ENCODE peak calls at places on chromosomes 4 and X, in ten cellular contexts. One of them, this sample, is unnamed.

GRCh38 chr4:6681191-6681590 is 12.5 kb upstream of the S100P start:
- DNase-seq in psoas muscle: no peak
- DNase-seq in AG09309: no peak
- DNase-seq in GM12865: no peak
- DNase-seq in cardiac muscle cell: no peak
- DNase-seq in Calu3: peak
- DNase-seq in GM20000: no peak
- DNase-seq in neural progenitor cell: no peak
- DNase-seq in progenitor cell of endocrine pancreas: no peak
- DNase-seq in IMR-90: no peak
- DNase-seq in this sample: no peak

GRCh38 chrX:153609917-153610833 is 11.2 kb upstream of the CCNQ start:
- DNase-seq in GM20000: peak
- DNase-seq in neural progenitor cell: peak
- DNase-seq in Calu3: peak
- DNase-seq in AG09309: no peak
- DNase-seq in cardiac muscle cell: peak
- DNase-seq in IMR-90: peak
- DNase-seq in GM12865: peak
- DNase-seq in psoas muscle: peak
- DNase-seq in progenitor cell of endocrine pancreas: peak
- DNase-seq in this sample: peak

GRCh38 chrX:7083468-7084396 is 63.8 kb upstream of the STS start:
- DNase-seq in psoas muscle: no peak
- DNase-seq in cardiac muscle cell: no peak
- DNase-seq in GM20000: peak
- DNase-seq in neural progenitor cell: no peak
- DNase-seq in IMR-90: peak
- DNase-seq in GM12865: peak
- DNase-seq in AG09309: peak
- DNase-seq in Calu3: peak
- DNase-seq in progenitor cell of endocrine pancreas: no peak
- DNase-seq in this sample: no peak

GRCh38 chrX:49919617-49920016 is 2.8 kb upstream of the CLCN5 start:
- DNase-seq in neural progenitor cell: peak
- DNase-seq in progenitor cell of endocrine pancreas: peak
- DNase-seq in AG09309: peak
- DNase-seq in GM20000: peak
- DNase-seq in cardiac muscle cell: peak
- DNase-seq in IMR-90: peak
- DNase-seq in psoas muscle: peak
- DNase-seq in Calu3: peak
- DNase-seq in GM12865: peak
- DNase-seq in this sample: peak

GRCh38 chr4:187608001-187608421 is 387.6 kb upstream of the ZFP42 start:
- DNase-seq in neural progenitor cell: no peak
- DNase-seq in Calu3: no peak
- DNase-seq in AG09309: peak
- DNase-seq in cardiac muscle cell: no peak
- DNase-seq in IMR-90: peak
- DNase-seq in progenitor cell of endocrine pancreas: no peak
- DNase-seq in psoas muscle: no peak
- DNase-seq in GM20000: no peak
- DNase-seq in GM12865: no peak
- DNase-seq in this sample: no peak

GRCh38 chrX:10781847-10782530 is 161.6 kb upstream of the MID1 start:
- DNase-seq in neural progenitor cell: no peak
- DNase-seq in GM12865: no peak
- DNase-seq in AG09309: no peak
- DNase-seq in Calu3: no peak
- DNase-seq in psoas muscle: no peak
- DNase-seq in cardiac muscle cell: no peak
- DNase-seq in IMR-90: no peak
- DNase-seq in GM20000: no peak
- DNase-seq in progenitor cell of endocrine pancreas: no peak
- DNase-seq in this sample: no peak

GRCh38 chrX:150692837-150693781 is at the start of gene MTMR1:
- DNase-seq in cardiac muscle cell: peak
- DNase-seq in GM20000: peak
- DNase-seq in GM12865: peak
- DNase-seq in Calu3: peak
- DNase-seq in AG09309: no peak
- DNase-seq in IMR-90: no peak
- DNase-seq in neural progenitor cell: peak
- DNase-seq in progenitor cell of endocrine pancreas: peak
- DNase-seq in psoas muscle: peak
- DNase-seq in this sample: peak

GRCh38 chrX:13235930-13236329 is 83.9 kb downstream of the ATXN3L start:
- DNase-seq in GM12865: no peak
- DNase-seq in cardiac muscle cell: peak
- DNase-seq in AG09309: no peak
- DNase-seq in progenitor cell of endocrine pancreas: no peak
- DNase-seq in psoas muscle: no peak
- DNase-seq in Calu3: no peak
- DNase-seq in neural progenitor cell: no peak
- DNase-seq in IMR-90: no peak
- DNase-seq in GM20000: no peak
- DNase-seq in this sample: no peak

GRCh38 chr4:107809236-107809635 is 15.5 kb upstream of the SGMS2 start:
- DNase-seq in AG09309: no peak
- DNase-seq in cardiac muscle cell: no peak
- DNase-seq in progenitor cell of endocrine pancreas: no peak
- DNase-seq in psoas muscle: no peak
- DNase-seq in IMR-90: no peak
- DNase-seq in Calu3: no peak
- DNase-seq in GM20000: no peak
- DNase-seq in neural progenitor cell: no peak
- DNase-seq in GM12865: no peak
- DNase-seq in this sample: no peak

GRCh38 chrX:43808231-43808630 is 74.0 kb downstream of the MAOB start:
- DNase-seq in Calu3: no peak
- DNase-seq in progenitor cell of endocrine pancreas: no peak
- DNase-seq in psoas muscle: no peak
- DNase-seq in AG09309: no peak
- DNase-seq in IMR-90: no peak
- DNase-seq in GM12865: no peak
- DNase-seq in GM20000: no peak
- DNase-seq in cardiac muscle cell: no peak
- DNase-seq in neural progenitor cell: no peak
- DNase-seq in this sample: no peak

GRCh38 chr4:55214172-55214571 is 88.8 kb upstream of the KDR start:
- DNase-seq in AG09309: no peak
- DNase-seq in progenitor cell of endocrine pancreas: no peak
- DNase-seq in psoas muscle: no peak
- DNase-seq in cardiac muscle cell: no peak
- DNase-seq in neural progenitor cell: no peak
- DNase-seq in GM20000: no peak
- DNase-seq in IMR-90: no peak
- DNase-seq in GM12865: no peak
- DNase-seq in Calu3: no peak
- DNase-seq in this sample: peak

DNA sequence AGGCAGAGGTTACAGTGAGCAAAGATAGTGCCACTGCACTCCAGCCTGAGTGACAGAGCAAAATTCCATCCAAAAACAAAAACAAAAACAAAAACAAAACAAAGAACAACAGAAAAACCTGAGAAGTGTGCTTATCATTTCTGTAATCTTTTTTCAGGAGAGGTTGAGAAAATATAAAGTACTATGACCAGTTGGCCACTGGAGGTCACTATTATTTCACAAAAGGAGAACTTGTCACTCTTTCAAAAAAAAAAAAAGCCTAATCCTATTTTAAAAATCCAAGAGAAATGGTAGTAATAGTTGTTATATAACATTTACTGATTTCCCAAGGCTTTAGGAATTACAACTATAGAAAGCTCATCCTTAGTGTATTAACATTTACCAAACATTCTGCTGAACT is 24.9 kb upstream of the RNF150 start:
- DNase-seq in progenitor cell of endocrine pancreas: no peak
- DNase-seq in IMR-90: peak
- DNase-seq in Calu3: no peak
- DNase-seq in psoas muscle: no peak
- DNase-seq in cardiac muscle cell: peak
- DNase-seq in neural progenitor cell: peak
- DNase-seq in AG09309: peak
- DNase-seq in GM12865: peak
- DNase-seq in GM20000: peak
- DNase-seq in this sample: no peak
- TF ChIP-seq CTCF in progenitor cell of endocrine pancreas: peak
- TF ChIP-seq CTCF in IMR-90: peak
- TF ChIP-seq CTCF in Calu3: no peak
- TF ChIP-seq CTCF in psoas muscle: peak
- TF ChIP-seq CTCF in cardiac muscle cell: peak
- TF ChIP-seq CTCF in neural progenitor cell: peak
- TF ChIP-seq CTCF in AG09309: peak
- TF ChIP-seq CTCF in GM12865: peak
- TF ChIP-seq CTCF in GM20000: peak
- TF ChIP-seq CTCF in this sample: peak

GRCh38 chr4:159227984-159228383 is 125.1 kb downstream of the RAPGEF2 start:
- DNase-seq in cardiac muscle cell: peak
- DNase-seq in GM20000: no peak
- DNase-seq in progenitor cell of endocrine pancreas: peak
- DNase-seq in Calu3: peak
- DNase-seq in GM12865: no peak
- DNase-seq in AG09309: no peak
- DNase-seq in IMR-90: peak
- DNase-seq in psoas muscle: peak
- DNase-seq in neural progenitor cell: peak
- DNase-seq in this sample: peak
- TF ChIP-seq CTCF in cardiac muscle cell: no peak
- TF ChIP-seq CTCF in GM20000: no peak
- TF ChIP-seq CTCF in progenitor cell of endocrine pancreas: no peak
- TF ChIP-seq CTCF in Calu3: no peak
- TF ChIP-seq CTCF in GM12865: no peak
- TF ChIP-seq CTCF in AG09309: peak
- TF ChIP-seq CTCF in IMR-90: peak
- TF ChIP-seq CTCF in psoas muscle: peak
- TF ChIP-seq CTCF in neural progenitor cell: no peak
- TF ChIP-seq CTCF in this sample: no peak

DNA sequence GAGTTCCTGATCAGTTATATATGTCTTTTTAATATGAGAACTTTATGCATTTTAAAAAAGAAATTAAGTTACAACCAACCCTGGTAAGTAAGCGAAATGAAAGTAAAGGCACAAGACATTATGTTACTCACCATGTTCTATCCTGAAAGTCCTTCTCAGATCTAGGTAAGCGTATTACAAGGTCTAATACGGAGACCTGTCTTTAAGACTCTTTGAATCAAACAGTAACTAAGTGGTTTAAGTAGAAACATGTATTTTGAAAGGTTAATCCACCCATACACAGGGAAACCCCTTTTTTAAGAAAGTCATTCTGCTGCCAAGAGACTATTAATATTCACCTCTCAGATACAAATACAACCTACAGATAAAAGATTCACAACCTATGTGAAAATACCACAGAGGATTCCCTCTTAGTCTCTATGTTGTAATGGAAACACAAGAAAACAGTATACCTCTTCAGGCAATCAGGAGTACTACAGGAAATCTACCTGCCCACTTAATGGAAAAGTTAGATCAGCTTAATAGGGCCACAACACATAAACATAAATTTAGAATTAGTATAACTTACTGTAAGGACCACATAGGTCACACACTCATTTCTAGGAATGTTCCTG is 63.2 kb upstream of the TNIP3 start:
- DNase-seq in psoas muscle: no peak
- DNase-seq in Calu3: no peak
- DNase-seq in AG09309: no peak
- DNase-seq in neural progenitor cell: no peak
- DNase-seq in progenitor cell of endocrine pancreas: no peak
- DNase-seq in IMR-90: no peak
- DNase-seq in cardiac muscle cell: no peak
- DNase-seq in GM12865: peak
- DNase-seq in GM20000: peak
- DNase-seq in this sample: no peak
- TF ChIP-seq CTCF in psoas muscle: no peak
- TF ChIP-seq CTCF in Calu3: no peak
- TF ChIP-seq CTCF in AG09309: no peak
- TF ChIP-seq CTCF in neural progenitor cell: peak
- TF ChIP-seq CTCF in progenitor cell of endocrine pancreas: peak
- TF ChIP-seq CTCF in IMR-90: no peak
- TF ChIP-seq CTCF in cardiac muscle cell: no peak
- TF ChIP-seq CTCF in GM12865: no peak
- TF ChIP-seq CTCF in GM20000: no peak
- TF ChIP-seq CTCF in this sample: peak

GRCh38 chr4:153950100-153950979 is 161.5 kb upstream of the SFRP2 start:
- DNase-seq in neural progenitor cell: no peak
- DNase-seq in psoas muscle: no peak
- DNase-seq in GM12865: peak
- DNase-seq in IMR-90: no peak
- DNase-seq in cardiac muscle cell: no peak
- DNase-seq in progenitor cell of endocrine pancreas: no peak
- DNase-seq in GM20000: no peak
- DNase-seq in Calu3: peak
- DNase-seq in AG09309: no peak
- DNase-seq in this sample: no peak

GRCh38 chr4:153943738-153944415 is 155.0 kb upstream of the SFRP2 start:
- DNase-seq in GM12865: no peak
- DNase-seq in cardiac muscle cell: no peak
- DNase-seq in IMR-90: no peak
- DNase-seq in Calu3: no peak
- DNase-seq in neural progenitor cell: no peak
- DNase-seq in progenitor cell of endocrine pancreas: no peak
- DNase-seq in GM20000: no peak
- DNase-seq in psoas muscle: no peak
- DNase-seq in AG09309: no peak
- DNase-seq in this sample: no peak

GRCh38 chr4:153947998-153948397 is 159.1 kb upstream of the SFRP2 start:
- DNase-seq in progenitor cell of endocrine pancreas: no peak
- DNase-seq in Calu3: no peak
- DNase-seq in cardiac muscle cell: no peak
- DNase-seq in GM20000: no peak
- DNase-seq in GM12865: no peak
- DNase-seq in IMR-90: no peak
- DNase-seq in AG09309: no peak
- DNase-seq in psoas muscle: no peak
- DNase-seq in neural progenitor cell: no peak
- DNase-seq in this sample: no peak

GRCh38 chr4:153945704-153946103 is 156.8 kb upstream of the SFRP2 start:
- DNase-seq in Calu3: no peak
- DNase-seq in neural progenitor cell: no peak
- DNase-seq in GM20000: no peak
- DNase-seq in IMR-90: no peak
- DNase-seq in psoas muscle: no peak
- DNase-seq in progenitor cell of endocrine pancreas: no peak
- DNase-seq in cardiac muscle cell: no peak
- DNase-seq in AG09309: no peak
- DNase-seq in GM12865: no peak
- DNase-seq in this sample: no peak

DNA sequence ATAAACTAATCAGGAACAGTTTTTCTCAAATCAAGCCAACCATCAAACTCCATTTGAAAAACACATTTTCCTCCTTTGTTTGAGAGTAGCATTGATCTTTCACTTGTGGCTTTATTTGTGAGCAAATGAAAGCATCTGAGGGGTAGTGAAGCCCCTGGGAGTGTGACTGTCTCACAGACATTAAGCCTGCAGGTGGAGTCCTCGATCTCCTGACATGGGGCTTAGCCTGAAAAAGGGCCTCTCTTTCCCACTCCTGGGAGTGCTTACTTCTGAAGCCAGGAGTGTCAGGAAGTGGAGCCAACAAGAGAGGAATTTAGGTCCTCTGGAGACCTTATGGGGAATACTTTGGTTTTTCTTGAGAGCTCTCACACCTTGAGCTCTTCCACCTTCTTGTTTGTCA is 158.2 kb upstream of the SFRP2 start:
- DNase-seq in Calu3: no peak
- DNase-seq in cardiac muscle cell: no peak
- DNase-seq in GM12865: no peak
- DNase-seq in psoas muscle: no peak
- DNase-seq in neural progenitor cell: no peak
- DNase-seq in progenitor cell of endocrine pancreas: no peak
- DNase-seq in AG09309: no peak
- DNase-seq in IMR-90: no peak
- DNase-seq in GM20000: no peak
- DNase-seq in this sample: no peak
- TF ChIP-seq CTCF in Calu3: no peak
- TF ChIP-seq CTCF in cardiac muscle cell: no peak
- TF ChIP-seq CTCF in GM12865: no peak
- TF ChIP-seq CTCF in psoas muscle: no peak
- TF ChIP-seq CTCF in neural progenitor cell: no peak
- TF ChIP-seq CTCF in progenitor cell of endocrine pancreas: no peak
- TF ChIP-seq CTCF in AG09309: no peak
- TF ChIP-seq CTCF in IMR-90: no peak
- TF ChIP-seq CTCF in GM20000: no peak
- TF ChIP-seq CTCF in this sample: no peak